ENCODE peak calls at places on chromosomes 16 and 17, in four cellular contexts. One of them, this sample, is unnamed.
A peak's percentile ranks its signal among the peaks of the same experiment; 100 is the strongest.

GRCh38 chr17:53090770-53091169 is 732.0 kb upstream of the KIF2B start:
- DNase-seq in omental fat pad: no peak
- DNase-seq in OCI-LY7: no peak
- DNase-seq in sigmoid colon: no peak
- DNase-seq in this sample: no peak

GRCh38 chr16:64540449-64540848 is 581.4 kb downstream of the CDH11 start:
- DNase-seq in OCI-LY7: no peak
- DNase-seq in sigmoid colon: no peak
- DNase-seq in omental fat pad: no peak
- DNase-seq in this sample: no peak

GRCh38 chr16:75494696-75495601 is at the start of gene CHST6:
- DNase-seq in sigmoid colon: no peak
- DNase-seq in omental fat pad: no peak
- DNase-seq in OCI-LY7: no peak
- DNase-seq in this sample: peak; percentile 90

GRCh38 chr16:65994305-65994704 is 372.2 kb upstream of the CDH5 start:
- DNase-seq in sigmoid colon: no peak
- DNase-seq in OCI-LY7: no peak
- DNase-seq in omental fat pad: no peak
- DNase-seq in this sample: no peak

GRCh38 chr16:69131167-69131748 is 1.1 kb downstream of the CHTF8 start:
- DNase-seq in sigmoid colon: no peak
- DNase-seq in OCI-LY7: peak; percentile 69
- DNase-seq in omental fat pad: no peak
- DNase-seq in this sample: peak; percentile 56

GRCh38 chr17:63946440-63947363 is 14.6 kb upstream of the CD79B start:
- DNase-seq in sigmoid colon: no peak
- DNase-seq in omental fat pad: no peak
- DNase-seq in OCI-LY7: peak; percentile 85
- DNase-seq in this sample: peak; percentile 94

GRCh38 chr17:61393550-61393903 is 6.1 kb upstream of the TBX2 start:
- DNase-seq in omental fat pad: no peak
- DNase-seq in sigmoid colon: no peak
- DNase-seq in OCI-LY7: no peak
- DNase-seq in this sample: no peak

GRCh38 chr17:75662511-75662910 is 4.4 kb downstream of the RECQL5 start:
- DNase-seq in OCI-LY7: no peak
- DNase-seq in sigmoid colon: no peak
- DNase-seq in omental fat pad: no peak
- DNase-seq in this sample: no peak

GRCh38 chr16:26969589-26970217 is 97.0 kb upstream of the C16orf82 start:
- DNase-seq in omental fat pad: no peak
- DNase-seq in OCI-LY7: no peak
- DNase-seq in sigmoid colon: no peak
- DNase-seq in this sample: no peak

GRCh38 chr16:75093598-75094540 is 22.7 kb downstream of the LDHD start:
- DNase-seq in sigmoid colon: no peak
- DNase-seq in OCI-LY7: no peak
- DNase-seq in omental fat pad: no peak
- DNase-seq in this sample: no peak

GRCh38 chr16:85137323-85138072 is 25.2 kb upstream of the CIBAR2 start:
- DNase-seq in omental fat pad: peak; percentile 75
- DNase-seq in OCI-LY7: no peak
- DNase-seq in sigmoid colon: peak; percentile 99
- DNase-seq in this sample: no peak

GRCh38 chr16:15942901-15943690 is 6.3 kb upstream of the ABCC1 start:
- DNase-seq in OCI-LY7: peak; percentile 68
- DNase-seq in omental fat pad: no peak
- DNase-seq in sigmoid colon: peak; percentile 1
- DNase-seq in this sample: no peak

GRCh38 chr17:59165933-59166342 is 10.4 kb downstream of the PRR11 start:
- DNase-seq in sigmoid colon: no peak
- DNase-seq in omental fat pad: no peak
- DNase-seq in OCI-LY7: peak; percentile 55
- DNase-seq in this sample: peak; percentile 55

GRCh38 chr17:78526231-78527025 is 50.8 kb downstream of the DNAH17 start:
- DNase-seq in omental fat pad: no peak
- DNase-seq in sigmoid colon: no peak
- DNase-seq in OCI-LY7: no peak
- DNase-seq in this sample: no peak

GRCh38 chr16:89841275-89841674 is 13.0 kb downstream of the SPIRE2 start:
- DNase-seq in sigmoid colon: no peak
- DNase-seq in OCI-LY7: peak; percentile 44
- DNase-seq in omental fat pad: no peak
- DNase-seq in this sample: peak; percentile 66

GRCh38 chr16:79508294-79508693 is 92.2 kb downstream of the MAF start:
- DNase-seq in omental fat pad: no peak
- DNase-seq in OCI-LY7: no peak
- DNase-seq in sigmoid colon: no peak
- DNase-seq in this sample: no peak

GRCh38 chr17:57480438-57481196 is 224.3 kb downstream of the MSI2 start:
- DNase-seq in sigmoid colon: no peak
- DNase-seq in omental fat pad: no peak
- DNase-seq in OCI-LY7: no peak
- DNase-seq in this sample: no peak

GRCh38 chr16:89507219-89507833 is 877 bp upstream of the SPG7 start:
- DNase-seq in omental fat pad: no peak
- DNase-seq in sigmoid colon: no peak
- DNase-seq in OCI-LY7: no peak
- DNase-seq in this sample: no peak

GRCh38 chr17:74659898-74660297 is 36.4 kb upstream of the CD300E start:
- DNase-seq in OCI-LY7: no peak
- DNase-seq in omental fat pad: no peak
- DNase-seq in sigmoid colon: no peak
- DNase-seq in this sample: no peak

GRCh38 chr17:5049314-5049819 is 14.1 kb upstream of the SLC52A1 start:
- DNase-seq in sigmoid colon: no peak
- DNase-seq in omental fat pad: no peak
- DNase-seq in OCI-LY7: peak; percentile 78
- DNase-seq in this sample: no peak

GRCh38 chr16:11101695-11102522 is 154.1 kb downstream of the SOCS1 start:
- DNase-seq in omental fat pad: no peak
- DNase-seq in sigmoid colon: no peak
- DNase-seq in OCI-LY7: no peak
- DNase-seq in this sample: no peak
- TF ChIP-seq CTCF in omental fat pad: no peak
- TF ChIP-seq CTCF in sigmoid colon: no peak
- TF ChIP-seq CTCF in OCI-LY7: peak; percentile 23
- TF ChIP-seq CTCF in this sample: no peak

DNA sequence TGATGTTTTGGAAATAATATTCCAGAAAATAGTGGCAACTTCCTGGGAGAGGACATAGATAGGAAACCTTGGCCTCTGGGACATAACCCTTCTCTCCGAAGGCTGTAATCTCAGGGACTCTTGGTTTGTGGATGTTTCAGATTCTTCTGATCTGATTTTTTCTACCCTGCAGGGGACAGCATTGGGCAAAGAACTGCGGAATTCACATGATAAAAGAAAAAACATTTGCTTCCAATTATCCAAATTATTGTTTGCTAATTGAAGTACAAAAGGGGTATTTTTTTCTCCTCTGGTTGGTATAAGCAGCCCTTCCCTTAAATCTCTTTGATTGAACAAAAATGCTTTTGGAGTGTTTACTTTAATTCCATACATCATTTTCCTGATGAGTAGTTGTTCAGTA is 251.7 kb upstream of the IRX3 start:
- DNase-seq in omental fat pad: no peak
- DNase-seq in sigmoid colon: no peak
- DNase-seq in OCI-LY7: no peak
- DNase-seq in this sample: no peak
- TF ChIP-seq CTCF in omental fat pad: no peak
- TF ChIP-seq CTCF in sigmoid colon: no peak
- TF ChIP-seq CTCF in OCI-LY7: peak; percentile 20
- TF ChIP-seq CTCF in this sample: no peak

DNA sequence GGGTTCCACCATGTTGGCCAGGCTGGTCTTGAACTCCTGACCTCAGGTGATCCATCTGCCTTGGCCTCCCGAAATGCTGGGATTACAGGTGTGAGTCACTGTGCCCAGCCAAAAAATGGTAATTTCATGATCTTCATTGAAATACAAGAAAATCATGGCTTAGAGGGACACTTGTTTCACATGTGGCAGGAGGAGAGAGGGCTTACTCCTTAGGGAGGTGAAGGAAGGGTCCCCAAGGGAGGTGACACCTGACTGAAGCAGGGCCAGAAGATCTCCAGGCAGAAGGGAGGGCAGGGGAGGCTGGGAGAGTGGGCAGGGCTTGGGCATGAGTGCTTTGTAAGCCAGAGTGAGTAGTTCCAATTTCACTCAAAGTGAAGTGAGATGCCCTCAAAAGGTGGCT is 20.0 kb upstream of the ITGAX start:
- DNase-seq in omental fat pad: no peak
- DNase-seq in OCI-LY7: no peak
- DNase-seq in sigmoid colon: peak; percentile 11
- DNase-seq in this sample: no peak
- TF ChIP-seq CTCF in omental fat pad: no peak
- TF ChIP-seq CTCF in OCI-LY7: no peak
- TF ChIP-seq CTCF in sigmoid colon: no peak
- TF ChIP-seq CTCF in this sample: no peak

GRCh38 chr17:71084219-71084618 is 914.9 kb downstream of the KCNJ2 start:
- DNase-seq in omental fat pad: no peak
- DNase-seq in OCI-LY7: peak; percentile 32
- DNase-seq in sigmoid colon: no peak
- DNase-seq in this sample: no peak
- TF ChIP-seq CTCF in omental fat pad: no peak
- TF ChIP-seq CTCF in OCI-LY7: peak; percentile 75
- TF ChIP-seq CTCF in sigmoid colon: no peak
- TF ChIP-seq CTCF in this sample: no peak

GRCh38 chr17:14061666-14062560 is 7.4 kb upstream of the COX10 start:
- DNase-seq in OCI-LY7: no peak
- DNase-seq in omental fat pad: no peak
- DNase-seq in sigmoid colon: no peak
- DNase-seq in this sample: no peak
- TF ChIP-seq CTCF in OCI-LY7: no peak
- TF ChIP-seq CTCF in omental fat pad: no peak
- TF ChIP-seq CTCF in sigmoid colon: no peak
- TF ChIP-seq CTCF in this sample: no peak

This sample was measured in GM13976.